ENCODE peak calls at places on chromosomes 16 and 17, in five cellular contexts. T, D, U, V and B are unnamed samples.

GRCh38 chr16:55853114-55853513 is 20.2 kb upstream of the CES1 start:
- DNase-seq in T (no peak), D (no peak), U (no peak), V (no peak), B (no peak)

GRCh38 chr16:56789360-56789759 is 59.4 kb downstream of the NUP93 start:
- DNase-seq in T (no peak), D (peak; percentile 12), U (peak; percentile 61), V (no peak), B (peak; percentile 42)

GRCh38 chr17:7391307-7391706 is 3.0 kb downstream of the PLSCR3 start:
- DNase-seq in T (no peak), D (no peak), U (no peak), V (no peak), B (no peak)

GRCh38 chr16:65005696-65006095 is 116.2 kb downstream of the CDH11 start:
- DNase-seq in T (no peak), D (no peak), U (no peak), V (no peak), B (no peak)

GRCh38 chr16:53415504-53415903 is 18.8 kb upstream of the RBL2 start:
- DNase-seq in T (no peak), D (no peak), U (peak; percentile 19), V (no peak), B (no peak)

GRCh38 chr17:752002-752619 is at the start of gene GEMIN4:
- DNase-seq in T (peak; percentile 96), D (peak; percentile 96), U (peak; percentile 96), V (peak; percentile 55), B (peak; percentile 99)

GRCh38 chr17:78719630-78720298 is 62.3 kb downstream of the CYTH1 start:
- DNase-seq in T (no peak), D (no peak), U (no peak), V (no peak), B (no peak)

GRCh38 chr16:83973077-83973476 is 5.0 kb downstream of the NECAB2 start:
- DNase-seq in T (no peak), D (no peak), U (no peak), V (no peak), B (no peak)

GRCh38 chr17:2634361-2634960 is 41.0 kb downstream of the PAFAH1B1 start:
- DNase-seq in T (no peak), D (no peak), U (no peak), V (peak; percentile 91), B (no peak)

GRCh38 chr17:80113033-80113484 is 11.7 kb downstream of the GAA start:
- DNase-seq in T (no peak), D (no peak), U (no peak), V (no peak), B (no peak)

GRCh38 chr16:23858496-23859062 is 22.8 kb downstream of the PRKCB start:
- DNase-seq in T (no peak), D (no peak), U (no peak), V (no peak), B (no peak)
- H3K4me1 ChIP-seq in T (no peaks in the 10 kb centered on the region), D (no peaks in the 10 kb centered on the region), U (peaks cover 18% of the 10 kb centered on the region), V (no peaks in the 10 kb centered on the region), B (peaks cover under 1% of the 10 kb centered on the region)

GRCh38 chr17:67055041-67055443 is 10.7 kb downstream of the CACNG1 start:
- DNase-seq in T (no peak), D (no peak), U (no peak), V (no peak), B (no peak)
- H3K4me3 ChIP-seq in T (no peak overlapping the region), D (no peak overlapping the region), U (no peak overlapping the region), V (no peak overlapping the region), B (no peak overlapping the region)

GRCh38 chr16:86317617-86318021 is 192.7 kb upstream of the FOXF1 start:
- DNase-seq in T (no peak), D (no peak), U (no peak), V (no peak), B (no peak)

GRCh38 chr16:86319871-86320270 is 190.5 kb upstream of the FOXF1 start:
- DNase-seq in T (no peak), D (no peak), U (no peak), V (no peak), B (no peak)

GRCh38 chr16:86314402-86315025 is 195.8 kb upstream of the FOXF1 start:
- DNase-seq in T (no peak), D (no peak), U (no peak), V (no peak), B (no peak)

GRCh38 chr16:86318119-86318518 is 192.2 kb upstream of the FOXF1 start:
- DNase-seq in T (no peak), D (no peak), U (no peak), V (no peak), B (no peak)

GRCh38 chr16:86316967-86317616 is 193.2 kb upstream of the FOXF1 start:
- DNase-seq in T (no peak), D (no peak), U (no peak), V (no peak), B (no peak)
- H3K4me1 ChIP-seq in T (no peaks in the 10 kb centered on the region), D (no peaks in the 10 kb centered on the region), U (peaks cover 14% of the 10 kb centered on the region), V (no peaks in the 10 kb centered on the region), B (no peaks in the 10 kb centered on the region)

GRCh38 chr17:32488177-32488542 is 1.4 kb downstream of the CDK5R1 start:
- DNase-seq in T (no peak), D (no peak), U (no peak), V (no peak), B (no peak)

GRCh38 chr17:32490101-32490482 is 3.3 kb downstream of the CDK5R1 start:
- DNase-seq in T (no peak), D (no peak), U (no peak), V (no peak), B (no peak)

GRCh38 chr17:32489320-32490100 is 2.7 kb downstream of the CDK5R1 start:
- DNase-seq in T (no peak), D (no peak), U (no peak), V (no peak), B (peak; percentile 44)

GRCh38 chr17:32487460-32488176 is 825 bp downstream of the CDK5R1 start:
- DNase-seq in T (peak; percentile 85), D (no peak), U (peak; percentile 60), V (peak; percentile 9), B (peak; percentile 68)

GRCh38 chr17:32488604-32489180 is 1.9 kb downstream of the CDK5R1 start:
- DNase-seq in T (no peak), D (no peak), U (no peak), V (no peak), B (no peak)
- H3K4me3 ChIP-seq in T (no peak overlapping the region), D (no peak overlapping the region), U (no peak overlapping the region), V (no peak overlapping the region), B (no peak overlapping the region)

DNA sequence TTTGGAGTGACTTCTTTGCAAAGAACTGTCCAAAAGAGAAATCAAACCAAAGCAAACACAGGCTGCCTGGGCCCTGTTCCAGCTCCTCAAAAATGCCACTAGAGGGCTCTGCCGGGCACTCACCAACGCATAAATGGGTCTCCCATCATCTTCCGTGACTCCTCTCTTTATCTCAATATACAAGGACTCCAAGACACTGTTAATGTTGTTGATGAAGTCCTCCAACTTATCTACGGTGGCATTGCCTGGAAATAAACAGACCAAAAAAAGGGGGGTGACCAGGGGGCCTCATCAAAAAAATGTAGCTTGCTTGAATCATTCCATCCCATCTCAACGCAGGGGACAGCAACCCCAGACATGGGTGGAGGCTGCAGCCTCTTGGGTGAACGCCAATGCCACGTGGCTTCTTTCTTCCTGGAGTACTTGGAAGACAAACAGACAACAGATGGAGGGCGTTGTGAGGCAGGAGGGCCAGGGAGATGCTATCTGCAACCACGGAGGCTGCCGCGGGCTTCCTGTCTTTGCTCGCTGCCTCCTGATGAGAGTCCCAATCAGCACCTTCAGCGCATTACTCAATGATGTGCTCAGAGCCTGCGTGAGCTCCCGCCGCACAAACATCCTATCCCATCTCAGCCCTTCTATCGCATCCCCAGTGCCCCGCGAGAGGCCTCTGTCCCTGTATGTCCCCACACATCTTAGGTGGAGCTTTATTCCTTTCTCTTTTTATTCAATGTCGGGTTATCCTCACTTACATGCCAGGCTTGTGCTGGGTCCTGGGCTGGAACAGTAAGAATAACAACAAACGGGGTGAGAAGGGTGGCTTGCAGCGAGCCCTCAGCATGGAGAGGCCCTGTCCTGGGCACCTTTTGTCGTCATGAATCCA is 32.0 kb downstream of the KDM8 start:
- DNase-seq in T (peak; percentile 95), D (peak; percentile 88), U (peak; percentile 64), V (peak; percentile 81), B (peak; percentile 92)
- H3K4me1 ChIP-seq in T (peaks cover 14% of the 10 kb centered on the region), D (peaks cover 48% of the 10 kb centered on the region), U (peaks cover 22% of the 10 kb centered on the region), V (peaks cover 29% of the 10 kb centered on the region), B (peaks cover 74% of the 10 kb centered on the region)

GRCh38 chr17:8744086-8744781 is 402 bp downstream of the CCDC42 start:
- DNase-seq in T (no peak), D (no peak), U (no peak), V (no peak), B (no peak)

GRCh38 chr17:8747731-8748130 is 3.1 kb upstream of the CCDC42 start:
- DNase-seq in T (no peak), D (no peak), U (no peak), V (no peak), B (no peak)

GRCh38 chr17:8745586-8746500 is 1.2 kb upstream of the CCDC42 start:
- DNase-seq in T (peak; percentile 95), D (peak; percentile 80), U (peak; percentile 78), V (peak; percentile 29), B (peak; percentile 79)

GRCh38 chr17:8742828-8743227 is 1.8 kb downstream of the CCDC42 start:
- DNase-seq in T (no peak), D (no peak), U (no peak), V (no peak), B (no peak)

GRCh38 chr17:8746501-8747236 is 2.0 kb upstream of the CCDC42 start:
- DNase-seq in T (no peak), D (no peak), U (no peak), V (peak; percentile 35), B (no peak)
- H3K4me3 ChIP-seq in T (peak overlapping the region; percentile 70), D (peak overlapping the region; percentile 74), U (peak overlapping the region; percentile 40), V (peak overlapping the region; percentile 58), B (no peak overlapping the region)

DNA sequence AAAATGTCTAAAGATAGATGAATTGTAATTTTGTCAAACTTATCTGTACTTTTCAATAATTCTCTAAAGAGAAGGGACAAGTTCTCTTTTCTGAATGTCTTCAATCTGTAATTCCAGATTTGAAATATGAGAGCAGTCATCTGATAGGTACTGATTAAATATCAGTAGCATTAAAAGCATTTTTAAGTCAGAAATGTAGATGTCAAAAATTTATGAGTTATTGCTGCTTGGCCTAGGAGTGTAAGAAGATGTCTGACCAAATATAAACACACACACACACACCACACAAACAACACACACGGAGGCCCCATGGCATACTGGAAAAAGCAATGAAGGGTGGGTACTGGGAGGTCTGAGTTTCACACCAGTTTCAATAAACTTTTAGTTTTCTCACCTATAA is 2.4 kb upstream of the TOB1 start:
- DNase-seq in T (no peak), D (no peak), U (no peak), V (no peak), B (no peak)
- H3K4me1 ChIP-seq in T (peaks cover 5% of the 10 kb centered on the region), D (peaks cover 44% of the 10 kb centered on the region), U (peaks cover 17% of the 10 kb centered on the region), V (peaks cover 14% of the 10 kb centered on the region), B (peaks cover 17% of the 10 kb centered on the region)